ENCODE peak calls at places on chromosomes 3 and 15, in ten cellular contexts. Z is brain microvascular endothelial cell, W is colonic mucosa, O is endodermal cell, H is WTC11, A is sigmoid colon, C is BJ, B is fibroblast of pulmonary artery, U is AG04450, P is GM20000. I is an unnamed sample.

GRCh38 chr3:113769551-113769950 is 22.7 kb downstream of the ATP6V1A start:
- DNase-seq in O (no peak), H (no peak), C (no peak), B (peak), P (peak), Z (peak), U (no peak), W (no peak), A (no peak), I (no peak)

GRCh38 chr3:128278130-128278529 is 124.8 kb downstream of the EEFSEC start:
- DNase-seq in P (no peak), B (no peak), W (no peak), C (no peak), H (no peak), O (peak), U (no peak), Z (no peak), A (no peak), I (no peak)

GRCh38 chr15:85485956-85486567 is 105.7 kb downstream of the AKAP13 start:
- DNase-seq in Z (peak), W (peak), B (peak), H (peak), C (no peak), P (peak), U (peak), A (no peak), O (peak), I (peak)

GRCh38 chr15:46265664-46266063 is 630.8 kb downstream of the SQOR start:
- DNase-seq in B (no peak), Z (no peak), C (no peak), A (no peak), O (no peak), P (no peak), U (no peak), H (no peak), W (no peak), I (no peak)

GRCh38 chr3:13352621-13353131 is 67.4 kb downstream of the NUP210 start:
- DNase-seq in A (no peak), C (no peak), P (no peak), O (no peak), H (no peak), B (no peak), U (no peak), Z (peak), W (no peak), I (no peak)

GRCh38 chr15:77021803-77022381 is 27.0 kb downstream of the PSTPIP1 start:
- DNase-seq in Z (peak), B (peak), U (no peak), W (no peak), P (peak), A (no peak), C (peak), O (peak), H (no peak), I (no peak)

GRCh38 chr3:27195059-27195458 is 174.1 kb downstream of the NEK10 start:
- DNase-seq in O (no peak), W (no peak), A (no peak), H (no peak), B (no peak), U (no peak), C (no peak), Z (no peak), P (no peak), I (no peak)

GRCh38 chr3:159604151-159604581 is 384.5 kb upstream of the IL12A start:
- DNase-seq in C (no peak), P (no peak), B (peak), O (no peak), A (no peak), H (no peak), W (no peak), U (no peak), Z (peak), I (no peak)

DNA sequence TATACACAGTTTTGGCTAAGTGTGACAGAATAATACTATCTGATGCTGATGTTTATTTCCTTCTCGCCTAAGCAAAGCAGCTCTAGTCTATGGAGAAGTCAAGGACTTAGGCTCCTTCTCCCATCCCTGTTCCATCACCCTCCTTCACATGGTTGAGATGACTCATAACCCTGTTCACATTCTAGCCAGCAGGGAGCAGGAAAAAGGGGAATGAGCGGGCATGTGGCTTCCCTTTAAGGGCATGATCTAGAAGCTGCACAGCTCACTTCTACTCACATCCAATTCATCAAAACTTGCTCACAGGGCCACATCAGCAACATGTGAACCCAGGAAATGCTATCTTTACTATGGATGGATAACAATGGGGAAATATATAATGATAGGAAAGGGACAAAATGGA is 40.9 kb downstream of the CBLB start:
- DNase-seq in W (peak), H (no peak), A (peak), U (peak), B (peak), O (peak), Z (peak), C (no peak), P (no peak), I (no peak)
- TF ChIP-seq CTCF in W (no peak), H (no peak), A (peak), U (peak), B (peak), O (peak), Z (peak), C (peak), P (no peak), I (no peak)

DNA sequence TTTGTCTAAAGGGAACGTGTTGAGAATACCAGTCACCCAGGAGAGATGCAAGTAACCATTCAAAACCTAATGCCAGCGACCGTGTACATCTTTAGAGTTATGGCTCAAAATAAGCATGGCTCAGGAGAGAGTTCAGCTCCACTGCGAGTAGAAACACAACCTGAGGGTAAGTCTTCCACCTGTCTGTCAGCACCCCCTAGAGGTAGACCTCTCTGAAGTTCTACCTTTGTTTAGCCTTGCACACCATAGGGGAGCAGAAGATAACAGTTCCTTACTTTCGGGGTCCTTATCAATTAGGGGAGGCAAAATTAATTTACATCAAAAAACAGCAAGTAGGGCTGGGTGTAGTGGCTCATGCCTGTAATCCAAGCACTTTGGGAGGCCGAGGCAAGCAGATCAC is 124.4 kb downstream of the HCN4 start:
- DNase-seq in H (no peak), P (peak), O (peak), C (no peak), U (no peak), B (no peak), A (no peak), W (peak), Z (no peak), I (no peak)
- TF ChIP-seq CTCF in H (no peak), P (peak), O (peak), C (peak), U (peak), B (peak), A (no peak), W (no peak), Z (peak), I (no peak)

GRCh38 chr3:124966557-124967480 is 32.3 kb upstream of the MUC13 start:
- DNase-seq in C (no peak), P (no peak), B (no peak), O (no peak), W (no peak), H (no peak), U (no peak), A (no peak), Z (no peak), I (no peak)

GRCh38 chr3:124969190-124969589 is 34.6 kb upstream of the MUC13 start:
- DNase-seq in H (no peak), P (no peak), A (no peak), O (no peak), Z (no peak), W (no peak), C (no peak), U (no peak), B (no peak), I (no peak)

GRCh38 chr3:124972457-124972856 is 37.9 kb upstream of the MUC13 start:
- DNase-seq in C (no peak), W (peak), P (no peak), B (no peak), A (no peak), Z (no peak), H (no peak), O (no peak), U (no peak), I (no peak)

GRCh38 chr3:124967964-124968363 is 33.4 kb upstream of the MUC13 start:
- DNase-seq in C (no peak), O (no peak), A (no peak), W (no peak), Z (no peak), B (no peak), U (no peak), H (no peak), P (no peak), I (no peak)

DNA sequence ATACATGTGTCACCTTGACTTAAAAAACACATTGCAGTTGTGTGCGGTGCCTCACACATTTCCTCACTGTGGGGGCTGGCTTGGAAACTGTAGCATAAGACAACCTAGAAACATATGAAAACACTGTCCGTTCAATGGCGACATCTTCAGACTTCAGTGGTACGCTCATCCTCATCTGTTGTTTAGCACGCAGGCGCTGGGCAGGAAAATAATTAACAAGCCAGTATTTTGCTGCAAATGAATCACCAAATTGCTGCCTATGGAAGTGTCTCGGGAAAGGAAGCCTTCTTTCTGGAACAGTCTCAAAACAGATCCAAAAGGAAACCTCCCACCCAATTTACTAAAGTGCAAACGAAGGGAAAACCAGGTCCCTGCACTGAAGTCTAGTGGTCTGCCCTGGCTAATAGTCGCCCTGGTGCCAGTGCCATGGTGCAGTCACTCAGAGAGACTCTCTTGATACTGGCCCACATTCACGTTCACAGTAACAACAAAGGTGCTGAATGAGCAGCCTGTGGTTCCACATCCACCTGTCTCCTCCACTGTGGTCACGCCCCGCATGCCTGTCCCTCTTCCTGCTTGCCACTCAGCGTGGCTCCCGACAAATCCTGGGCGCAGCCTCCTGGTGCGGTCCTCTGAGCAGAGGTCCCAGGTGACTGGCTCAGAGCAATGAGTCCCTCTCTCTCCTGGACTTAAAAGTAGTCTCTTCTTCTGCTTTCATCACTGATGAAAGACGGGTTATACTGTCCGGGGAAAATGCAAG is 35.6 kb upstream of the MUC13 start:
- DNase-seq in Z (no peak), A (no peak), H (no peak), B (no peak), W (no peak), P (no peak), C (no peak), O (no peak), U (no peak), I (no peak)
- TF ChIP-seq CTCF in Z (no peak), A (no peak), H (no peak), B (no peak), W (no peak), P (no peak), C (no peak), O (no peak), U (no peak), I (no peak)

DNA sequence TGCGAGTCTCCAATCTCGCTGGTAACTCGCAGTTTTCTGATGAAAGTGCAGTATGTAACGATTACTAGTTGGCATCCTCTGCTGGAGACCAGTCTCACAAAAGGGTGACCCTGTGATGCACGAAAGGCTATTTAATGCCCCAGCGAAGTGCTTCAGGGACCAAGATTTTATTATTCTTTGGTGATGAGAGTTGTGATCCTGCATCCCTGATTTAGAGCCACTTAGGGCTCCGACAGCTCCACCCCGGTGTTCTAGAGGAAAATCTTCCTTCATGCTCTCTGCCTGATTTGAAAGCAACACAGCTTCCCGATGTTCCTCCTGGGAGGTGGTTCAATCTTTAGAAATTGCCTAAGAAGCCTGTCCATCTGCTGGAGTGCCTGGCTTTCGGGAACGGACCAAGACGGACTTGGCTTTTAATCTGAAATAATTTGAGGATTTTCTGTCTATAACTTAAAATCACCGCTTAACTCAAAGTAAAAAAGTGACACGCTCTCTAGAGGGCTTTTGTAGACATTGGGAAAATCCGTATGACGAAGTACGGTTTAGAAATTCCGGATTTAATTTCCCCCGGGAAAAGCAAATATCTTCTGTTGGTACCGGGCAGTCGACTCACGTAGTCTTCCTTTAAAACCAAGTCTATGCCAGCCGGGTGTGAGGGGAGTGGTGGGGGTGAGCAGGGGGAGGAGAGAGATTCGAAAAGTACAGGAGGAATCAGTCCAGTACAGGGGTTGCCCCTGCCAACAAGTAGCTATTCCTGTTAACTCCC is 990 bp upstream of the ALCAM start:
- DNase-seq in Z (peak), O (peak), B (peak), W (peak), U (no peak), H (peak), P (no peak), C (no peak), A (peak), I (no peak)
- TF ChIP-seq CTCF in Z (peak), O (no peak), B (no peak), W (no peak), U (no peak), H (no peak), P (no peak), C (no peak), A (no peak), I (no peak)

I was measured in omental fat pad.